ENCODE peak calls at places on chromosomes 6 and 20, in four cellular contexts. E, I, K and R are unnamed samples. For H3K9me3, the result is how much of the 10 kb centered on the place peaks cover.

GRCh38 chr6:88529726-88530125 is 363.6 kb upstream of the CNR1 start:
- DNase-seq in I (no peak), K (no peak), E (no peak), R (no peak)

GRCh38 chr6:53513056-53513455 is 31.8 kb downstream of the GCLC start:
- DNase-seq in I (no peak), K (no peak), E (no peak), R (no peak)

GRCh38 chr20:519999-520398 is 23.6 kb downstream of the CSNK2A1 start:
- DNase-seq in I (no peak), K (no peak), E (no peak), R (no peak)

GRCh38 chr6:7413151-7413823 is 23.7 kb downstream of the RIOK1 start:
- DNase-seq in E (no peak), I (no peak), K (no peak), R (no peak)

GRCh38 chr6:7502743-7503142 is 38.7 kb upstream of the DSP start:
- DNase-seq in I (no peak), E (no peak), K (no peak), R (no peak)

GRCh38 chr6:74280130-74280692 is 584.2 kb downstream of the CD109 start:
- DNase-seq in I (no peak), E (no peak), K (no peak), R (no peak)

GRCh38 chr6:158548418-158549161 is 11.3 kb upstream of the TMEM181 start:
- DNase-seq in I (peak), K (no peak), E (no peak), R (no peak)

GRCh38 chr20:59235226-59235625 is 65.2 kb upstream of the EDN3 start:
- DNase-seq in I (no peak), E (no peak), K (no peak), R (no peak)

GRCh38 chr6:87391334-87391733 is 16.4 kb upstream of the CFAP206 start:
- DNase-seq in K (no peak), E (no peak), I (no peak), R (no peak)

GRCh38 chr6:39953076-39953623 is 18.9 kb upstream of the MOCS1 start:
- DNase-seq in K (no peak), I (no peak), E (no peak), R (no peak)

GRCh38 chr20:20021835-20022234 is 4.7 kb downstream of the NAA20 start:
- DNase-seq in E (no peak), I (no peak), K (no peak), R (no peak)

GRCh38 chr20:47139934-47140333 is 216.6 kb downstream of the ZMYND8 start:
- DNase-seq in I (no peak), K (no peak), E (no peak), R (no peak)

GRCh38 chr20:3995067-3995748 is 20.1 kb downstream of the RNF24 start:
- DNase-seq in E (no peak), I (no peak), K (no peak), R (no peak)

GRCh38 chr20:13791562-13792459 is 7.0 kb downstream of the NDUFAF5 start:
- DNase-seq in K (no peak), E (no peak), I (no peak), R (no peak)

GRCh38 chr20:4109307-4109564 is 93.9 kb upstream of the RNF24 start:
- DNase-seq in I (no peak), E (no peak), K (no peak), R (no peak)

GRCh38 chr20:3318226-3318884 is 79.4 kb upstream of the SLC4A11 start:
- DNase-seq in E (no peak), I (no peak), K (no peak), R (no peak)

GRCh38 chr20:1802385-1803215 is 92.6 kb upstream of the SIRPA start:
- DNase-seq in I (no peak), E (no peak), K (no peak), R (no peak)

GRCh38 chr6:11043961-11044711 is at the start of gene ELOVL2:
- DNase-seq in I (no peak), K (no peak), E (peak), R (peak)

GRCh38 chr20:14918981-14919380 is 581.6 kb upstream of the FLRT3 start:
- DNase-seq in K (no peak), I (no peak), E (no peak), R (no peak)

GRCh38 chr20:40689100-40689942 is at the start of gene MAFB:
- DNase-seq in I (peak), E (no peak), K (peak), R (peak)

GRCh38 chr6:112010328-112010727 is 43.6 kb upstream of the CCN6 start:
- DNase-seq in E (peak), K (no peak), I (no peak), R (no peak)

GRCh38 chr6:142942805-142943227 is 2.2 kb downstream of the HIVEP2 start:
- DNase-seq in I (no peak), K (no peak), E (no peak), R (no peak)

GRCh38 chr6:66655420-66655819 is 948.4 kb upstream of the EYS start:
- DNase-seq in I (no peak), K (no peak), E (no peak), R (no peak)

GRCh38 chr6:136225496-136225895 is 24.6 kb downstream of the MTFR2 start:
- DNase-seq in E (no peak), K (peak), I (no peak), R (no peak)

GRCh38 chr20:2340823-2341222 is 39.9 kb upstream of the TGM6 start:
- DNase-seq in K (no peak), I (no peak), E (no peak), R (no peak)

GRCh38 chr6:6901945-6902344 is 205.8 kb upstream of the RREB1 start:
- DNase-seq in K (no peak), I (no peak), E (no peak), R (no peak)

GRCh38 chr6:157143171-157143884 is 180.0 kb downstream of the TMEM242 start:
- DNase-seq in E (no peak), I (no peak), K (no peak), R (no peak)

GRCh38 chr6:28089054-28089453 is 8.7 kb downstream of the ZNF165 start:
- DNase-seq in I (no peak), E (no peak), K (no peak), R (no peak)
- H3K9me3 ChIP-seq in I (under half), E (under half), K (under half), R (under half)

GRCh38 chr6:68108243-68108835 is 526.7 kb upstream of the ADGRB3 start:
- DNase-seq in E (no peak), I (no peak), K (no peak), R (no peak)
- H3K27ac ChIP-seq in E (no peak), I (no peak), K (no peak), R (no peak)

GRCh38 chr6:45420083-45420908 is 42.6 kb upstream of the SUPT3H start:
- DNase-seq in E (peak), I (peak), K (no peak), R (no peak)
- H3K4me3 ChIP-seq in E (peak), I (no peak), K (peak), R (no peak)

DNA sequence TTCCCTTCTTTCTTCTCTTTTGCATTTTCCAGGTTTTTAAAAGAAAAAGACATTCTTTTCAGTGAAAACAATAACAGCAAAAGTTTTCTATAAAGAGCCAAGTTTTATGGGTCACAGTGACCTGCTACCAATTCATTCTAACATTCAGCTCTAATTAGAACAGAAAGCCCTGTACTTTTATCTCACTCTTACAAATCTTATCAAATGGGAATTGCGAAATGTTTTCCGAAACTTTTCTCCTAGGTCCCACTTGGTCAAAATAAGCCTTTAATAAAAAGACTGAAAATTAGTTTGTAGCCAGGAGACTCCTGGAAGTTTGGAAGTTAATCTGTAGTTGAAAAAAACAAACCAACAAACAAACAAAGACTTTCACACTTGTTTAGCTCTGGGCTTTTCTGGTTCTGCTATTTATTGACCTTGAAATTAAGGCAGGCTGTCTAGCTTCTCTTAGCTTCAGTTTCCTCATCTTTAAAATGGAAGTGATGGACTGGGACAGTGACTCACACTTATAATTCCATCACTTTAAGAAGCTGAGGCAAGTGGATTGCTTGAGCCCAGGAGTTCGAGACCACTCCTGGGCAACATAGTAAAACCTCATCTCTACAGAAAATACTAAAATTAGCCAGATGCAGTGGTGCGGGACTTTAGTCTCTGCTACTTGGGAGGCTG is 613.5 kb upstream of the CDH4 start:
- DNase-seq in E (no peak), K (no peak), I (no peak), R (no peak)
- H3K9me3 ChIP-seq in E (under half), K (under half), I (under half), R (under half)

DNA sequence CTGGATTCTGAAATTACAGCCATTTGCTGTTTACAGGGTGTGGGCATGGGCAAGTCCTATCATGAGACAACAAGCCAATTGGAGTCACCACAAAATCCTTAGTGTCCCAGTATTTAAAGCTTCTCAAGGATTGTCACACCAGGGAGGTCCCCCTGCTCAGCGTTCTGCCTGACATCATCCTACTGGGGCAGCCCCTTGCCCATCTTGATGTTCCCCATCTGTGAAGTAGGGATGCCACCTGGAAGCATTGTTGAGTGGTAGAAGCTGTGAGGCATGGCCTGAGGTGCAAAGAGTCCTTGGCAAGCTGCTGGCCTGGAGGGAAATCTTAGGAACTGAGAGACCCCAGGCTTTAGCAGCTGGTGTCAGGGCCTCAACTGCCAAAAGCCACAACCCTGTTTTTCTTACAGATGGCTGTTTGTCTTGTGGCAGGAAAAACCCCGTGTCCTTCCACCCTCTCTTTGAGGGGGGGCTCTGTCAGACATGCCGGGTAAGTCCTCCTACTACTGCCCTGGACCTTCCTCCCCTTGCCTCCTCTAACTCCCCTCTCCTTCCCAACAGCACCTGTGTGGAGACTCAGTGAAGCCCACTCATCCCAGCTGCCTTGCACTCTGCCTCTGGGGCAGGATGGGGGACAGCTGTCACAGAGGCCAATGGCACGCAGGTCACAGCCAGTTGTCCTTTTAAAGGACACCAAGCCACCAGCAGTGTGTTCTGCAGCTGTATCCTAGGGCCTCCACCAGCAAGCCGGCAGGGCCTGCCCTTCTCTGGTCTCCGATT is 23.2 kb upstream of the MAPRE1 start:
- DNase-seq in K (no peak), I (no peak), E (no peak), R (no peak)
- H3K27ac ChIP-seq in K (no peak), I (no peak), E (no peak), R (no peak)

GRCh38 chr6:15861486-15861885 is 198.7 kb upstream of the DTNBP1 start:
- DNase-seq in K (no peak), E (no peak), I (no peak), R (no peak)

GRCh38 chr6:15864708-15865062 is 201.9 kb upstream of the DTNBP1 start:
- DNase-seq in E (no peak), I (no peak), K (no peak), R (no peak)

DNA sequence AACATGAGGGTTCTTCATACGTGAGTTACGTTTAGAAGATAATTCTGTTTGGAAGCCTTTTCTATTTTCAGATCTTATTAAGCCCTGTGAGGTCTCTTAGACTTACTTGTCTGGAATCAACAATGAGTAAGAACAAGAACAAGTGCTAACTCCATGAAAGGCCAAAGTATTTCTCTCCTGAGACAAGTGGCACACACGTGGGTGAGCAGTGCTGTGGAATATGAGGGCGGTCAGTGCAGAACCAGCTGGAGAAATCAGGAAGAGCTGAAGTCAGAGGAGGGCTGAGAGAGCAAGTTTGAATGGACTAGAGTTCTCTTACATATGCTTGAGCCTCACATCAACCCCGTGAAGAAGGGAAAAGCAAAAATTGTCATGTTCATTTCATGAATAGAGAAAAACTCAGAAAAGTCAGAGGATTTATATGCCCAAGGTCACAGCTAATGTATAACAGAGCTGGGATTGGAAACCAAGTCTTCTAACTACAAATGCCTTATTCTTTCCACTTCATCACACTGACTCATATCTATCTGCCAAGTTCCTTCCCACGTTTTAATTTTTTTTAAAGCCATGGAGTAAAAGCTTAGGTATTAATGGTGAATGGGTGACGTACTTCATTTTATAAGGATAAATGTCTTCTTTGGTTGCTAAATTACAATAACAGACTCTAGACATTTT is 201.3 kb upstream of the DTNBP1 start:
- DNase-seq in K (no peak), E (no peak), I (no peak), R (no peak)
- H3K4me3 ChIP-seq in K (no peak), E (no peak), I (no peak), R (no peak)

GRCh38 chr20:56217820-56218219 is 30.7 kb upstream of the MC3R start:
- DNase-seq in E (no peak), K (no peak), I (no peak), R (no peak)
- H3K9me3 ChIP-seq in E (under half), K (under half), I (under half), R (under half)